ENCODE peak calls at places on chromosomes 16 and 17, in five cellular contexts. E, N, R, Z and B are unnamed samples. For H3K4me1, the result is how much of the 10 kb centered on the place peaks cover.

GRCh38 chr16:23595246-23595950 is 718 bp downstream of the NDUFAB1 start:
- DNase-seq in E (no peak), R (no peak), Z (no peak), N (no peak), B (no peak)

GRCh38 chr16:54285414-54286066 is 1.0 kb downstream of the IRX3 start:
- DNase-seq in R (no peak), E (peak), N (no peak), Z (no peak), B (peak)

GRCh38 chr16:74296120-74296464 is 522 bp upstream of the PSMD7 start:
- DNase-seq in E (no peak), Z (no peak), R (no peak), N (no peak), B (no peak)

GRCh38 chr16:11333696-11334095 is 11.6 kb upstream of the RMI2 start:
- DNase-seq in R (no peak), N (no peak), Z (no peak), E (no peak), B (no peak)

GRCh38 chr16:73082608-73083007 is 34.7 kb upstream of the ZFHX3 start:
- DNase-seq in R (peak), N (no peak), Z (no peak), E (no peak), B (peak)

GRCh38 chr16:35173295-35173694 is 1713.9 kb downstream of the TP53TG3F start:
- DNase-seq in Z (no peak), N (no peak), E (no peak), R (no peak), B (no peak)

GRCh38 chr16:66580605-66581209 is 1.4 kb downstream of the CMTM2 start:
- DNase-seq in N (no peak), R (no peak), Z (no peak), E (no peak), B (no peak)

GRCh38 chr16:16148755-16149154 is 74.5 kb downstream of the ABCC6 start:
- DNase-seq in R (no peak), N (no peak), E (no peak), Z (no peak), B (no peak)

GRCh38 chr16:75420987-75421819 is 12.1 kb downstream of the CFDP1 start:
- DNase-seq in E (peak), N (no peak), R (no peak), Z (peak), B (peak)

GRCh38 chr16:29290631-29291247 is 115.8 kb downstream of the NPIPB11 start:
- DNase-seq in R (peak), E (peak), N (peak), Z (peak), B (peak)

GRCh38 chr16:87048038-87048743 is 269.0 kb downstream of the C16orf95 start:
- DNase-seq in E (no peak), N (no peak), R (no peak), Z (no peak), B (no peak)

DNA sequence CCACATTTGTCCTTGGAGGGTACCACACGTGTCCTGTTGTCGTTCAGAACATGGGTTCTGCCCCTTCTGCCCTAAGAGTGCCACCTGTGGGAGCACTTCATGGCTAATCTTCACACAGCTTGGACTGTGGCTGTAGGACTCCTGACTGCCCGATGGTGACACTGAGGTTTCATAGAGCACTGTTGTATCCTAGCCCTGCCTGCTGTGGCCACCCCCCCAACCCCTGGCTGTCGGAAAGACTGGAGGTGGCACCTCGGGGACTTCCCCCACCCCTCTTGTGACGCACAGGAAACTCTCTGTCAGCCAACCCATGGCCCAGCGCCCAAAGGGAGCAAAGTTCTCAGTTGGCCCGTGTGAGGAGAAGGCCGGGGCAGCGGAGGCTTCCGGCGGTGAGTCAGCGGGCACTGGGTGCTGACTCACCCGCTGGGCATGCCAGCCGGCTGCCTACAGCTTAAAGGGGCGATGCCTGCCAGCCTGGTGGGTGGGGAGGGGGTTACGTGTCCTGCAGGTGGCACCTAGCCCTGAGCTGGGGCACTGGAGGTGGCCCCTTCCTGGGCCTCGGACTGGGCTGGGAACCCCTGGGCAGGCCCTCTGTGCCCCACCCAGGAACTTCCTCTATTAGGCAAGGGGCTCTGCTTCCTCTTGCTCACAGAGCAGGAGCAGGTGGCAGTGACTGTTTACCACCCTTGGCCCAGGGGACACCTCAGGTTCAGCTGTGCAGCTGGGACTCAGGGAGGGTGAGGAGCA is 3.4 kb downstream of the MAP2K3 start:
- DNase-seq in R (peak), N (peak), E (peak), Z (no peak), B (peak)
- H3K4me3 ChIP-seq in R (peak), N (peak), E (peak), Z (no peak), B (peak)

GRCh38 chr17:73642659-73643011 is 1.6 kb downstream of the SDK2 start:
- DNase-seq in N (no peak), E (no peak), Z (no peak), R (no peak), B (no peak)
- TF ChIP-seq POLR2AphosphoS5 in N (no peak), E (no peak), Z (no peak), R (no peak), B (no peak)

GRCh38 chr17:4854181-4854681 is 21.1 kb downstream of the MINK1 start:
- DNase-seq in N (no peak), E (no peak), R (no peak), Z (no peak), B (peak)
- H3K4me1 ChIP-seq in N (half or more), E (under half), R (under half), Z (under half), B (under half)

DNA sequence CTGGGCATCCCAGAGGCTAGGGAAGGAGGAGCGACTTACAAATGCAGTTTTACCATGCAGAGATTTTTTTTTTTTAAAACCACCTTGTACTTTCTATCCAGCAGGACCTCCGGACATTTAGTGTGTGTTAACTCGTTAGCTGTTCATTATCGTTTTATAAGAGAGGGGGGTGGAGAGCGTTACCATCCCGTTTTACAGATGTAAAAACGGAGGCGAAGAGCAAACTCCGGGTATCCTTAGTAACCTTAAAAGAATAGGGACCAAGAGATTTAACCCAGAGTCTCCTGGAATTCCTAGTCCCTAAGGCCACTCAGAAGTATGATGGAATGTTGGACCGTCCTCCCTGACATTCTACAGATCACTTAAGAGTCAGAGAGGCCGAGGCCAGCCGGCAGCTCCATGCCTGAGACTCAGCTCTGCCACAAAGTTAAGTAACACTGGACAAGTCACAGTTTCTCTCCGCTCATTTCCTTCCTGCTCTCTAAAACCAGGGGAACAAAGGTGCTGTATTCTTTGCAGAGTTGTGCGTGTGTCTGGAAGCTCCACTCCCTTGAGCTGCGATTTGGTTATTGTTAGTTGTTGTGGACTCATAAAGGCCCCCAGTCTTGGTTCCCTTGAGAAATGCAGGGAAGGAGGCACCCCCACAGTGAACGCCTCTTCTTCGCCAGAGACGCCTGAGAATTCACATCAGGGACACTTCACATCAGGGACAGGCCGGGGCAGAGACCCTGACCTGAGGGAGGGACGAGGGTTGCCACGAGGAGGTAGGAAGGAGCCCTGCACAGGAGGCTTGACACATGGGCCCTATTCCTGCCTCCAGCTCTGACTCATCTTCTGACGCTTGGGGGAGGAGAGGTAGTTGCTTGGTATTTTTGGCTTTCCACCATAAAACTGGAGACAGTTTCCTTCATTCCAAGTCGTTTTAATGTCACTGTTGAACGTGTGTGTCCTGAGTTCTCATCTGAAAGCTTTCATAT is 1.2 kb downstream of the DUSP14 start:
- DNase-seq in R (no peak), Z (peak), E (no peak), N (peak), B (peak)
- H3K4me3 ChIP-seq in R (peak), Z (peak), E (peak), N (peak), B (peak)

DNA sequence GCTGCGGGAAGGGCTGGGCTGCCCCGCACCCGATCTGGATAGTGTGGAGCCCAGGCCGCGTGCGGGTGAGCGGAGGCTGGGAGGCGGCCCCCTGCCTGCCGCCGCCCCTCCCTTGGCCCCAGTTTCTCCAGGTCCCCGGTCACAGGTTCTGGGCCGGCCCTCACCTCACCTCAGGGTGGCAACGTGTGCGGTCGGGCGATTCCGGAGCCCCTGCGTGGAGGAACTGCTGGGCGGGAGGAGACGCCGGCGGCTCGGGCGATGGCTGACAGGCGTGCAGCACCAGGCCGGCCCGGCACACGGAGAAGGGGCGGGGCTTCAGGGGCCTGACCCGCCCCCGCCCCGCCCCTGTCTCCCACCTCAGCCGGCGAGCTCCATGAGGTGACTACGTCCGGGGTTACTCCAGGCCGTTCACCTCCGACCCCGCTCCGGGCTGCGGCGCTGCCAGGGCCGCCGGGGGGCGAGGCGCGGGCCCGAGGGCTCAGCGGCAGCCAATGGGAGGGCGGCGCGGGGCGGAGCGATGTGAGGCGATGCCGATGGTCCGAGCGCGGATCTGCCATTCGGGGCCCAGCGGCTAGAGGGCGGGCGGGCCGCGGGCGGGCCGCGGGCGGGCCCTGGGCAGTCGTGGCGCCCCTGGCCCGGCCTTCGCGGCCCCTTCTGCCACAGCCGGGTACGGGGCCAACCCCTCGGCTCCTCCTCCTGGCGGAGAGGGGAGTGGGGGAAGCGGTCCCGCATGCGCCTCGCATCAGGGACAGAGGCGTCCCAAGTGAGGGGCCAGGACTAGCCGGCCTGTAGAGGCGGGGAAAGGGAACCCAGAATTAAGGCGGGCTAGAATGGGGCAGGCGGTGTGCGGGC is 16.7 kb upstream of the C17orf78 start:
- DNase-seq in E (peak), N (peak), R (peak), Z (peak), B (peak)
- TF ChIP-seq POLR2AphosphoS5 in E (peak), N (peak), R (no peak), Z (peak), B (no peak)

GRCh38 chr17:63833741-63834373 is 6.4 kb upstream of the FTSJ3 start:
- DNase-seq in N (no peak), E (no peak), Z (no peak), R (no peak), B (no peak)
- H3K4me1 ChIP-seq in N (under half), E (under half), Z (under half), R (under half), B (under half)